ENCODE peak calls at places on chromosomes 1 and 21, in ten cellular contexts. C is germinal center; K is HL-60; S is lower lobe of right lung; O is MCF 10A; Y is adrenal gland; H is stimulated activated naive CD8-positive, alpha-beta T cell treated with anti-CD3 and anti-CD28 coated beads, Interleukin-15, amount 100 ng/mL, for 72 hours; I is cardiac muscle cell; E is fibroblast of the conjunctiva; N is pancreas. V is an unnamed sample.

GRCh38 chr1:221473392-221473791 is 268.5 kb downstream of the DUSP10 start:
- DNase-seq in O (no peak), C (no peak), E (no peak), H (no peak), S (no peak), N (no peak), K (no peak), Y (no peak), I (no peak), V (no peak)

GRCh38 chr1:226892534-226892895 is 22.1 kb downstream of the PSEN2 start:
- DNase-seq in E (no peak), O (no peak), N (no peak), H (no peak), K (no peak), S (no peak), I (no peak), C (no peak), Y (no peak), V (no peak)

GRCh38 chr1:54543729-54544496 is 4.1 kb upstream of the ACOT11 start:
- DNase-seq in N (no peak), O (peak), K (peak), Y (no peak), E (no peak), I (peak), S (no peak), C (no peak), H (no peak), V (no peak)

GRCh38 chr1:53135735-53136114 is 6.7 kb downstream of the SLC1A7 start:
- DNase-seq in S (no peak), O (no peak), N (no peak), Y (no peak), E (peak), C (no peak), K (no peak), I (peak), H (no peak), V (no peak)

GRCh38 chr21:36347278-36347961 is 27.4 kb downstream of the MORC3 start:
- DNase-seq in H (no peak), O (no peak), C (no peak), Y (no peak), E (no peak), K (no peak), N (no peak), S (no peak), I (peak), V (no peak)

GRCh38 chr1:30234091-30234490 is 489.3 kb downstream of the MATN1 start:
- DNase-seq in I (no peak), S (no peak), C (no peak), H (no peak), O (no peak), K (no peak), Y (no peak), E (no peak), N (no peak), V (no peak)

GRCh38 chr1:184622136-184622823 is 132.4 kb downstream of the EDEM3 start:
- DNase-seq in E (peak), N (peak), S (no peak), O (peak), H (no peak), K (no peak), Y (peak), I (peak), C (no peak), V (no peak)

GRCh38 chr1:216958569-216958968 is 235.3 kb upstream of the ESRRG start:
- DNase-seq in C (no peak), I (no peak), E (no peak), S (no peak), O (no peak), Y (no peak), H (no peak), K (no peak), N (no peak), V (no peak)

GRCh38 chr21:37564341-37564923 is 197.9 kb downstream of the DYRK1A start:
- DNase-seq in Y (peak), S (peak), O (peak), K (peak), N (peak), H (peak), C (peak), E (peak), I (peak), V (no peak)

GRCh38 chr1:224114787-224115175 is 870 bp downstream of the FBXO28 start:
- DNase-seq in N (no peak), C (no peak), I (peak), K (no peak), H (no peak), S (no peak), O (peak), Y (no peak), E (no peak), V (no peak)

GRCh38 chr1:196312739-196313138 is 295.5 kb downstream of the KCNT2 start:
- DNase-seq in C (no peak), H (no peak), O (no peak), I (no peak), E (no peak), Y (no peak), S (no peak), N (no peak), K (no peak), V (no peak)

GRCh38 chr21:29817450-29817849 is 122.3 kb downstream of the GRIK1 start:
- DNase-seq in C (no peak), N (no peak), O (no peak), K (no peak), S (no peak), E (no peak), Y (no peak), H (no peak), I (no peak), V (no peak)

GRCh38 chr1:248596615-248597014 is 885 bp downstream of the OR2T10 start:
- DNase-seq in E (no peak), Y (no peak), S (no peak), H (no peak), N (no peak), K (peak), C (no peak), O (no peak), I (no peak), V (no peak)

GRCh38 chr21:43611598-43612369 is 47.5 kb downstream of the HSF2BP start:
- DNase-seq in Y (peak), C (peak), S (peak), K (peak), N (peak), I (peak), E (peak), H (no peak), O (peak), V (no peak)

GRCh38 chr1:49060766-49061165 is 284.1 kb upstream of the BEND5 start:
- DNase-seq in C (no peak), Y (no peak), O (peak), H (no peak), K (no peak), I (peak), E (no peak), N (no peak), S (no peak), V (no peak)

GRCh38 chr1:234532511-234532922 is 53.5 kb upstream of the TARBP1 start:
- DNase-seq in N (peak), I (peak), O (peak), K (peak), S (no peak), C (no peak), E (no peak), Y (no peak), H (no peak), V (no peak)

GRCh38 chr1:185578293-185578692 is 155.9 kb upstream of the HMCN1 start:
- DNase-seq in H (no peak), O (no peak), K (no peak), Y (no peak), S (no peak), N (no peak), C (no peak), I (no peak), E (no peak), V (no peak)

GRCh38 chr1:45622267-45622890 is 1.5 kb downstream of the CCDC17 start:
- DNase-seq in Y (no peak), E (no peak), C (no peak), O (no peak), N (no peak), I (peak), S (no peak), K (no peak), H (no peak), V (peak)

GRCh38 chr1:14435368-14436023 is 163.0 kb upstream of the KAZN start:
- DNase-seq in K (no peak), I (peak), Y (peak), S (no peak), E (no peak), N (peak), H (no peak), C (no peak), O (no peak), V (no peak)

GRCh38 chr1:229563241-229563640 is 4.7 kb upstream of the ABCB10 start:
- DNase-seq in C (no peak), O (no peak), Y (no peak), H (no peak), I (no peak), E (no peak), N (no peak), S (no peak), K (no peak), V (no peak)

GRCh38 chr1:14090062-14090461 is 390.1 kb downstream of the PRDM2 start:
- DNase-seq in I (no peak), H (no peak), C (no peak), S (no peak), K (no peak), Y (no peak), E (no peak), N (no peak), O (no peak), V (no peak)

V was measured in GM06990.